ENCODE peak calls at places on chromosomes 12 and 14, in six cellular contexts. One of them, this sample, is unnamed.

GRCh38 chr12:117134059-117134458 is 34.8 kb upstream of the TESC start:
- DNase-seq in H1: no peak
- DNase-seq in HepG2: no peak
- DNase-seq in WTC11: no peak
- DNase-seq in K562: no peak
- DNase-seq in HCT116: no peak
- DNase-seq in this sample: no peak

GRCh38 chr14:94539181-94539580 is 22.1 kb upstream of the SERPINA4 start:
- DNase-seq in WTC11: no peak
- DNase-seq in HepG2: no peak
- DNase-seq in K562: no peak
- DNase-seq in HCT116: no peak
- DNase-seq in H1: no peak
- DNase-seq in this sample: no peak

GRCh38 chr12:28869197-28869596 is 279.9 kb upstream of the FAR2 start:
- DNase-seq in H1: no peak
- DNase-seq in WTC11: no peak
- DNase-seq in K562: no peak
- DNase-seq in HepG2: no peak
- DNase-seq in HCT116: no peak
- DNase-seq in this sample: no peak

GRCh38 chr12:13275366-13275765 is 78.8 kb downstream of the EMP1 start:
- DNase-seq in HCT116: no peak
- DNase-seq in H1: no peak
- DNase-seq in K562: no peak
- DNase-seq in WTC11: no peak
- DNase-seq in HepG2: no peak
- DNase-seq in this sample: no peak

GRCh38 chr14:90388437-90388836 is 8.4 kb upstream of the CALM1 start:
- DNase-seq in HCT116: peak
- DNase-seq in H1: no peak
- DNase-seq in K562: no peak
- DNase-seq in WTC11: peak
- DNase-seq in HepG2: no peak
- DNase-seq in this sample: no peak

GRCh38 chr14:85556263-85556662 is 26.3 kb downstream of the FLRT2 start:
- DNase-seq in WTC11: no peak
- DNase-seq in HCT116: no peak
- DNase-seq in H1: no peak
- DNase-seq in HepG2: no peak
- DNase-seq in K562: no peak
- DNase-seq in this sample: no peak

GRCh38 chr14:58540693-58541092 is 97.1 kb upstream of the DACT1 start:
- DNase-seq in WTC11: no peak
- DNase-seq in HepG2: no peak
- DNase-seq in H1: no peak
- DNase-seq in K562: no peak
- DNase-seq in HCT116: no peak
- DNase-seq in this sample: no peak

GRCh38 chr12:107368586-107368985 is 275.2 kb upstream of the CRY1 start:
- DNase-seq in H1: no peak
- DNase-seq in K562: no peak
- DNase-seq in WTC11: no peak
- DNase-seq in HepG2: no peak
- DNase-seq in HCT116: no peak
- DNase-seq in this sample: no peak

GRCh38 chr12:120939523-120939922 is 35.4 kb upstream of the SPPL3 start:
- DNase-seq in HepG2: no peak
- DNase-seq in HCT116: no peak
- DNase-seq in K562: no peak
- DNase-seq in WTC11: no peak
- DNase-seq in H1: no peak
- DNase-seq in this sample: no peak

GRCh38 chr12:116194935-116195431 is 82.5 kb downstream of the MED13L start:
- DNase-seq in K562: no peak
- DNase-seq in H1: no peak
- DNase-seq in HCT116: no peak
- DNase-seq in WTC11: no peak
- DNase-seq in HepG2: no peak
- DNase-seq in this sample: peak

GRCh38 chr12:69440016-69440415 is 30.2 kb upstream of the FRS2 start:
- DNase-seq in HepG2: no peak
- DNase-seq in H1: no peak
- DNase-seq in WTC11: no peak
- DNase-seq in K562: no peak
- DNase-seq in HCT116: no peak
- DNase-seq in this sample: no peak
- TF ChIP-seq ATF3 in HepG2: no peak
- TF ChIP-seq ATF3 in H1: no peak
- TF ChIP-seq ATF3 in WTC11: no peak
- TF ChIP-seq ATF3 in K562: no peak
- TF ChIP-seq ATF3 in HCT116: no peak
- TF ChIP-seq ATF3 in this sample: no peak

GRCh38 chr12:40170593-40170992 is 54.2 kb upstream of the LRRK2 start:
- DNase-seq in K562: no peak
- DNase-seq in WTC11: no peak
- DNase-seq in HCT116: no peak
- DNase-seq in H1: no peak
- DNase-seq in HepG2: no peak
- DNase-seq in this sample: no peak

GRCh38 chr12:40172879-40173278 is 51.9 kb upstream of the LRRK2 start:
- DNase-seq in HepG2: no peak
- DNase-seq in K562: no peak
- DNase-seq in WTC11: no peak
- DNase-seq in H1: no peak
- DNase-seq in HCT116: no peak
- DNase-seq in this sample: no peak

GRCh38 chr12:40168001-40168400 is 56.8 kb upstream of the LRRK2 start:
- DNase-seq in HCT116: no peak
- DNase-seq in WTC11: no peak
- DNase-seq in HepG2: no peak
- DNase-seq in H1: no peak
- DNase-seq in K562: no peak
- DNase-seq in this sample: no peak

GRCh38 chr12:40171501-40171900 is 53.3 kb upstream of the LRRK2 start:
- DNase-seq in HCT116: no peak
- DNase-seq in K562: no peak
- DNase-seq in WTC11: no peak
- DNase-seq in H1: no peak
- DNase-seq in HepG2: no peak
- DNase-seq in this sample: no peak

GRCh38 chr12:40168868-40169267 is 55.9 kb upstream of the LRRK2 start:
- DNase-seq in H1: no peak
- DNase-seq in HepG2: no peak
- DNase-seq in HCT116: no peak
- DNase-seq in WTC11: no peak
- DNase-seq in K562: no peak
- DNase-seq in this sample: peak
- TF ChIP-seq ATF3 in H1: no peak
- TF ChIP-seq ATF3 in HepG2: no peak
- TF ChIP-seq ATF3 in HCT116: no peak
- TF ChIP-seq ATF3 in WTC11: no peak
- TF ChIP-seq ATF3 in K562: no peak
- TF ChIP-seq ATF3 in this sample: no peak

DNA sequence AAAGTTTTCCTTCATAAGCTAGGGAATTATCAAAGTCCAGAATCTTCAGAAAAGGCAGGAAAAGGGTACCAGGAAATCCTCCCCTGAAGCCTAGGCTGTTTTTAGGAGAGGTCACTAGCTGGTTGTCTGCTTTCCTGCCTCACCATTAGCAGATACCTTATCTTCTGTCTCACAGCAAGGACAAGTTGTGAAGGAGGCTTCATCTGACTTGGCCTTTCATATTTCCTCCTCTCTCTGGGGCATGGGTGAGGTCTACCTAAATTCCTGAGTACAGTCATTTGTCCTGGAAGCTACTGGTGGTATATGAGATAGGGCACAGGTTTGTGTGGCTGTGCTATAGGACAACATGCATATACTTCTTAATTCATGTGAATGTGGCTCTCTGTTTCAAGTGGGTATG is 2.3 kb downstream of the FOXJ2 start:
- DNase-seq in HCT116: no peak
- DNase-seq in H1: no peak
- DNase-seq in WTC11: no peak
- DNase-seq in HepG2: no peak
- DNase-seq in K562: peak
- DNase-seq in this sample: no peak
- TF ChIP-seq ATF3 in HCT116: no peak
- TF ChIP-seq ATF3 in H1: no peak
- TF ChIP-seq ATF3 in WTC11: no peak
- TF ChIP-seq ATF3 in HepG2: no peak
- TF ChIP-seq ATF3 in K562: no peak
- TF ChIP-seq ATF3 in this sample: no peak

GRCh38 chr12:124031058-124031457 is 58.0 kb downstream of the ZNF664 start:
- DNase-seq in HCT116: no peak
- DNase-seq in K562: no peak
- DNase-seq in WTC11: no peak
- DNase-seq in HepG2: no peak
- DNase-seq in H1: no peak
- DNase-seq in this sample: no peak
- TF ChIP-seq ATF3 in HCT116: no peak
- TF ChIP-seq ATF3 in K562: no peak
- TF ChIP-seq ATF3 in WTC11: no peak
- TF ChIP-seq ATF3 in HepG2: no peak
- TF ChIP-seq ATF3 in H1: no peak
- TF ChIP-seq ATF3 in this sample: no peak

GRCh38 chr14:100622234-100622633 is 35.0 kb upstream of the BEGAIN start:
- DNase-seq in HCT116: no peak
- DNase-seq in HepG2: no peak
- DNase-seq in K562: no peak
- DNase-seq in H1: no peak
- DNase-seq in WTC11: peak
- DNase-seq in this sample: no peak
- TF ChIP-seq ATF3 in HCT116: no peak
- TF ChIP-seq ATF3 in HepG2: no peak
- TF ChIP-seq ATF3 in K562: no peak
- TF ChIP-seq ATF3 in H1: no peak
- TF ChIP-seq ATF3 in WTC11: no peak
- TF ChIP-seq ATF3 in this sample: no peak

GRCh38 chr12:100214518-100214917 is 13.9 kb downstream of the ACTR6 start:
- DNase-seq in WTC11: no peak
- DNase-seq in HCT116: no peak
- DNase-seq in H1: no peak
- DNase-seq in HepG2: no peak
- DNase-seq in K562: no peak
- DNase-seq in this sample: no peak
- TF ChIP-seq ATF3 in WTC11: no peak
- TF ChIP-seq ATF3 in HCT116: no peak
- TF ChIP-seq ATF3 in H1: no peak
- TF ChIP-seq ATF3 in HepG2: no peak
- TF ChIP-seq ATF3 in K562: no peak
- TF ChIP-seq ATF3 in this sample: no peak

DNA sequence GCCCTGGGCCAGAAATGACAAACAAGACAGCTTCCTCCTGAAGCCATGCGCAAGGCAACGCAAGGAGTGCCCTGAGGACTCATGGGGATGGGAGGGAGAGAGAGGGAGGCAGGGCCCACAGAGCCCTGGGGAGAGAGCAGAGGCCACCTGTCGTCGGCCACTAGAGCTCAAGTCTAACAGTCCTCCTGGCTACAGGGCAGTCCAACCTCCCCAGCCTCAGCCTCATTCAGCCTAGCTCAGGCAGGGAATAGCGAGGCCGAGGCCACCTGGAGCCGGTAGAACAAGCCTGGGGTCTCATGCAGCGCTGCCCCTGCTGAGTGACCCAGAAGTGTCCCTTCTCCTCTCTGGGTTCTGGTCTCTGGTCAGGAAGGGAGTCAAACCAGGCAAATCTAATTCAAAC is 69.5 kb downstream of the BCL11B start:
- DNase-seq in K562: no peak
- DNase-seq in WTC11: no peak
- DNase-seq in HCT116: no peak
- DNase-seq in H1: no peak
- DNase-seq in HepG2: no peak
- DNase-seq in this sample: no peak
- TF ChIP-seq ATF3 in K562: no peak
- TF ChIP-seq ATF3 in WTC11: no peak
- TF ChIP-seq ATF3 in HCT116: no peak
- TF ChIP-seq ATF3 in H1: no peak
- TF ChIP-seq ATF3 in HepG2: no peak
- TF ChIP-seq ATF3 in this sample: no peak